ENCODE peak calls at places on chromosomes 7 and 10, in six cellular contexts. P is left lung, W is mesendoderm, H is iPS DF 6.9, B is ovary, D is thoracic aorta. Y is an unnamed sample.

GRCh38 chr10:24156686-24157085 is 52.3 kb upstream of the KIAA1217 start:
- DNase-seq in P (no peak), B (no peak), H (no peak), D (no peak), W (no peak), Y (no peak)

GRCh38 chr7:70571986-70572385 is 560.0 kb upstream of the GALNT17 start:
- DNase-seq in W (no peak), H (no peak), D (no peak), P (no peak), B (no peak), Y (no peak)

GRCh38 chr10:129653861-129654260 is 186.8 kb downstream of the MGMT start:
- DNase-seq in P (peak; percentile 72), B (no peak), H (no peak), D (no peak), W (no peak), Y (no peak)

GRCh38 chr7:65477326-65477725 is 103.7 kb downstream of the ZNF92 start:
- DNase-seq in P (no peak), D (no peak), B (no peak), W (peak; percentile 81), H (peak; percentile 20), Y (peak; percentile 66)

GRCh38 chr7:1917221-1918062 is 247.4 kb downstream of the ELFN1 start:
- DNase-seq in W (no peak), H (no peak), B (no peak), P (peak; percentile 78), D (no peak), Y (no peak)

GRCh38 chr10:103232772-103233488 is 12.8 kb upstream of the RPEL1 start:
- DNase-seq in W (no peak), P (no peak), D (no peak), H (no peak), B (no peak), Y (no peak)

GRCh38 chr7:19080076-19080475 is 37.4 kb downstream of the TWIST1 start:
- DNase-seq in P (no peak), B (no peak), W (peak; percentile 91), H (no peak), D (no peak), Y (no peak)

GRCh38 chr10:15627617-15628196 is 92.0 kb downstream of the ITGA8 start:
- DNase-seq in W (no peak), B (no peak), H (no peak), P (no peak), D (no peak), Y (no peak)

GRCh38 chr7:16465469-16466086 is at the start of gene SOSTDC1:
- DNase-seq in D (no peak), H (peak; percentile 9), P (no peak), W (peak; percentile 37), B (no peak), Y (peak; percentile 10)

GRCh38 chr10:77889277-77889903 is 37.2 kb downstream of the DLG5 start:
- DNase-seq in W (peak; percentile 95), H (peak; percentile 76), B (no peak), P (no peak), D (no peak), Y (peak; percentile 67)
- H3K4me3 ChIP-seq in W (no peak overlapping the region), H (no peak overlapping the region), B (no peak overlapping the region), P (no peak overlapping the region), D (no peak overlapping the region), Y (no peak overlapping the region)

GRCh38 chr7:100027197-100027596 is 11.8 kb downstream of the ZKSCAN1 start:
- DNase-seq in B (no peak), H (no peak), P (no peak), W (no peak), D (no peak), Y (no peak)
- H3K36me3 ChIP-seq in B (no peaks in the 10 kb centered on the region), H (peaks cover 24% of the 10 kb centered on the region), P (peaks cover 92% of the 10 kb centered on the region), W (peaks cover 11% of the 10 kb centered on the region), D (peaks cover 51% of the 10 kb centered on the region), Y (peaks cover 23% of the 10 kb centered on the region)

DNA sequence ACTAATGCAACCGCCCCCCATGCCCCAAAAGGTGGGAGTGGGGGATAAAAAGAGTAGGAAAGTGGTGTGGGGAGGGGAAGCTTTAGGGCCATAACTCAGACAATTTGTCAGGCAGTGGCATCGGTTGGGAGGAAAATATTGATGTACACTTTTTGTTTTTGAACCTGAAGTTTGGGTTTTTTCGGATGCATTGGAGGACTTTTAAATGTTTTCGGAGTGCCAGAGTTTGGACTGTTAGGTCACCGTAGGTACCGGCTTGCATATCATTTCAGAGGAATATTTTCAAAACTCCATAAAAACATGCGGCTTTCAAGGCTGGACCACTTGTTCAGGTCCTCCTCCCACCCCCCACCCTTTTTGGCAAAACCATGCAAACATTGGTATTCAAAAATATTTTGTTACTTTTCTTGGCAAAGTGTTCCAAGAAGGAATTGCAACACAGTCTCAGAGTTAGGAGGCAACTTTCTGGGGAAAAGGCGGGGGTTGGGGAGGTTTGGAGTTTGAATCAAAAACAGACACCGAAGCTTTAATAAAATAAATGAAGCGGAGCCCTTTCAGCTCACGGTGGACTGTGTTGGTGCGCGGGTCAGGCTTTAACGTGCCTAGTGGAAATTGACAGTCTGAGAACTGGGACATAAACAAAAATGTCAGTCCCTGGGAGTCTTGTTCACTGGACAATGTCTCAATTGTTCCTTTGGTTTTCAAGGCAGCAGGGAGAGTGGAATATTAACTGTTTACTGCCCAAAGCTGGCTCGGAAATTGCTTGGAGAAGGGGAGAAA is 109.1 kb downstream of the TCF7L2 start:
- DNase-seq in D (no peak), B (peak; percentile 59), H (no peak), W (peak; percentile 16), P (no peak), Y (no peak)
- H3K4me3 ChIP-seq in D (peak overlapping the region; percentile 50), B (peak overlapping the region; percentile 6), H (no peak overlapping the region), W (no peak overlapping the region), P (no peak overlapping the region), Y (no peak overlapping the region)

DNA sequence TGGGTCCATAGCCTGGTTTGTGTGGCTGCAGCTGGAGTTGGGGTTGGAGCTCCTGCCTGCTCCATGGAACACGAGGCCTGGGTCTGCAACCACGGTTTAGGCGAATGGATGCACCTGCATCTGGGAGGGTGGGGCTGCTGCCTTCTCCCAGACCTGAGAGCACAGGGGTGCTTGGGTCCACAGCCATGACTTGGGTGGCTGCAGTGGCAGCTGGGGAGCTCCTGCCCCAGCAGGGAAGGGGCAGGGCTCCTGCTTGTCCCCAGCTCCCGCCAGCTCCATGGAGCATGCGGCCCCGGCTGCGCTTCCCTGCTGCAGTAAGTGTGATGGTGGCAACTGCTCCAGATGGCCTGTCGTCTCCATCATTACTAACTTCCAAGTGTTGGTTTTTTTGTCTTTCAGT is 571.1 kb upstream of the LRRN3 start:
- DNase-seq in P (peak; percentile 60), H (no peak), B (no peak), W (no peak), D (no peak), Y (no peak)
- H3K36me3 ChIP-seq in P (no peaks in the 10 kb centered on the region), H (no peaks in the 10 kb centered on the region), B (no peaks in the 10 kb centered on the region), W (no peaks in the 10 kb centered on the region), D (no peaks in the 10 kb centered on the region), Y (no peaks in the 10 kb centered on the region)

DNA sequence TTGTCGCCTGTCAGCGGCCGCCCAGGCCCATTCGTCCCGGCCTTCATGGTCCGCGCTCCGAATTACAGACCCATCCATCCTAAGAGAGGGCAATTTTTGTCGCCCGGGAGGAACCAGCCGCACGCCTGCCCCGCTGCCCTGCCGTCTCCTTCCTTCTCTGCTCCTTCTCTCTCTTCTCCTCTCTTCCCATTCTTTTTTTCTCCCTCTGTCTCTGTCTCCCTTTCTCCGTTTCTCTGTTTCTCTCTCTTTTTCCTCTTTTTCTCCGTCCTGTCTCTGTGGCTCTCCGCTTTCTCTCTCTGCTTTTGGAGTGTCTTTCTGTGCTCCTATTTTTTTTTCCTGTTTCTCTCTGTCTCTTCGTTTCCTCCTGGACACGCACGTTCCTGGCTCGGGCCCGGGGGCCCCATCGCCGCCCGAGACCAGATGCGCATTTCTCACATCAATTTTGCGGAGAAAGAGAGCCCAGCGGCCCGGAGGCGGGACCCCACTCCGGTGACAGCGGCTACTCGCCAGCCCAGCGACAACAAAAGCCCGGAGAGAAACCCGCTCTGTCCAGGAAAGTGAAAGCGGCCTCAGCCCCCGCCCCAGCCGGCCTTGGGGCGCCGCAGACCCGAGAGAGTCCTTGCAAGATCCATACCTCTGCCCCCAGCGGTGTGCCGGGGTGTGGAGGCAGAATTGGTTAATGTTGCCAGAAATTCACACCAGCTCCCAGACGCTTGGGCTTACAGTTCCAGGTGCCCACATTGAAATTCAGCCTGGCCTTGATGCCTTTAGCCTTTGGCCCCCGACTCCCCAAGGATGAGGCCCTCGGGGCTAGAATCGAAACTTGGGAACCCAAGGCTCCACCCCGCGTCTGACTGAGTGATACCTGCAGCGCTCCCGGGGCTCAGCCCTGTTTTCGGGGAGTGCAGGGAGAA is 4.1 kb downstream of the LBX1 start:
- DNase-seq in P (no peak), B (no peak), W (peak; percentile 61), D (no peak), H (no peak), Y (peak; percentile 84)
- H3K4me3 ChIP-seq in P (no peak overlapping the region), B (no peak overlapping the region), W (no peak overlapping the region), D (peak overlapping the region; percentile 51), H (no peak overlapping the region), Y (no peak overlapping the region)

DNA sequence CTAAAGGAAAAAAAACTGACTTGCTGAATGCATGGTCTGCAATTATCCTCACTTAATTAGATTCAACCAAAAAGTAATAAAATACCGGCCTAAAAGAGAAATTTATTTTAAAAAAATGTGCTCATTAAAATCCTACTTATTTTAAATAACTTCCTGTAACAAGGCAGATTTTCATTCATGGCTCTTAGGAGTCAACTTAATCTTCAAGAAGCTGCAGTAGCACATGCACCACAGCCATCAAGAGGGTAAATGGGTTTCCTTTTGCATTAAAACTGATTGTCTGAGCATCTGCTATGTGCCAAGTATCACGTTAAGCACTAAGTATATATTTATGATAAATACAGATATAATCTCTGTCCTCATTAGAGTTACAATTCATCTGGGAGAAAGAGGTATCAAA is 69.9 kb downstream of the SNX13 start:
- DNase-seq in B (no peak), P (no peak), H (no peak), D (no peak), W (no peak), Y (no peak)
- H3K36me3 ChIP-seq in B (no peaks in the 10 kb centered on the region), P (peaks cover 80% of the 10 kb centered on the region), H (peaks cover 2% of the 10 kb centered on the region), D (peaks cover 16% of the 10 kb centered on the region), W (no peaks in the 10 kb centered on the region), Y (no peaks in the 10 kb centered on the region)

GRCh38 chr7:156616269-156617202 is 24.0 kb upstream of the RNF32 start:
- DNase-seq in B (no peak), P (no peak), W (peak; percentile 35), H (no peak), D (no peak), Y (peak; percentile 82)
- H3K4me3 ChIP-seq in B (peak overlapping the region; percentile 9), P (peak overlapping the region; percentile 40), W (peak overlapping the region; percentile 30), H (peak overlapping the region; percentile 52), D (no peak overlapping the region), Y (peak overlapping the region; percentile 50)

GRCh38 chr10:19706904-19707303 is 109.3 kb upstream of the PLXDC2 start:
- DNase-seq in B (no peak), P (no peak), W (no peak), D (no peak), H (no peak), Y (no peak)
- H3K36me3 ChIP-seq in B (no peaks in the 10 kb centered on the region), P (no peaks in the 10 kb centered on the region), W (no peaks in the 10 kb centered on the region), D (no peaks in the 10 kb centered on the region), H (no peaks in the 10 kb centered on the region), Y (no peaks in the 10 kb centered on the region)

GRCh38 chr10:485776-486572 is 203.5 kb downstream of the DIP2C start:
- DNase-seq in B (peak; percentile 56), P (no peak), D (no peak), W (no peak), H (no peak), Y (no peak)
- H3K4me3 ChIP-seq in B (no peak overlapping the region), P (peak overlapping the region; percentile 36), D (no peak overlapping the region), W (no peak overlapping the region), H (no peak overlapping the region), Y (no peak overlapping the region)

Y was measured in H7.